ENCODE peak calls at places on chromosome 16, in six cellular contexts. One of them, this sample, is unnamed.
A peak's percentile ranks its signal among the peaks of the same experiment; 100 is the strongest.

GRCh38 chr16:63422633-63423032 is 1386.4 kb upstream of the CDH8 start:
- DNase-seq in T-helper 17 cell: no peak
- DNase-seq in naive thymus-derived CD8-positive, alpha-beta T cell: no peak
- DNase-seq in activated T-cell treated with anti-CD3 and anti-CD28 coated beads, Interleukin-2, amount 50 U/mL, for 72 hours: no peak
- DNase-seq in substantia nigra: no peak
- DNase-seq in left ventricle myocardium inferior: no peak
- DNase-seq in this sample: no peak

GRCh38 chr16:6193718-6194117 is 1096.1 kb upstream of the EEF2KMT start:
- DNase-seq in T-helper 17 cell: no peak
- DNase-seq in naive thymus-derived CD8-positive, alpha-beta T cell: no peak
- DNase-seq in activated T-cell treated with anti-CD3 and anti-CD28 coated beads, Interleukin-2, amount 50 U/mL, for 72 hours: no peak
- DNase-seq in substantia nigra: no peak
- DNase-seq in left ventricle myocardium inferior: no peak
- DNase-seq in this sample: peak; percentile 1

GRCh38 chr16:4203748-4204147 is 38.1 kb downstream of the SRL start:
- DNase-seq in T-helper 17 cell: no peak
- DNase-seq in naive thymus-derived CD8-positive, alpha-beta T cell: no peak
- DNase-seq in activated T-cell treated with anti-CD3 and anti-CD28 coated beads, Interleukin-2, amount 50 U/mL, for 72 hours: no peak
- DNase-seq in substantia nigra: no peak
- DNase-seq in left ventricle myocardium inferior: no peak
- DNase-seq in this sample: no peak

GRCh38 chr16:70476272-70477020 is 22.1 kb downstream of the FCSK start:
- DNase-seq in T-helper 17 cell: no peak
- DNase-seq in naive thymus-derived CD8-positive, alpha-beta T cell: no peak
- DNase-seq in activated T-cell treated with anti-CD3 and anti-CD28 coated beads, Interleukin-2, amount 50 U/mL, for 72 hours: peak; percentile 67
- DNase-seq in substantia nigra: no peak
- DNase-seq in left ventricle myocardium inferior: no peak
- DNase-seq in this sample: peak; percentile 65

GRCh38 chr16:78240459-78241222 is 141.2 kb downstream of the WWOX start:
- DNase-seq in T-helper 17 cell: no peak
- DNase-seq in naive thymus-derived CD8-positive, alpha-beta T cell: no peak
- DNase-seq in activated T-cell treated with anti-CD3 and anti-CD28 coated beads, Interleukin-2, amount 50 U/mL, for 72 hours: no peak
- DNase-seq in substantia nigra: no peak
- DNase-seq in left ventricle myocardium inferior: no peak
- DNase-seq in this sample: no peak

GRCh38 chr16:15057755-15058417 is 2.0 kb upstream of the NTAN1 start:
- DNase-seq in T-helper 17 cell: no peak
- DNase-seq in naive thymus-derived CD8-positive, alpha-beta T cell: no peak
- DNase-seq in activated T-cell treated with anti-CD3 and anti-CD28 coated beads, Interleukin-2, amount 50 U/mL, for 72 hours: no peak
- DNase-seq in substantia nigra: no peak
- DNase-seq in left ventricle myocardium inferior: no peak
- DNase-seq in this sample: no peak

GRCh38 chr16:180101-180920 is at the start of gene HBQ1:
- DNase-seq in T-helper 17 cell: no peak
- DNase-seq in naive thymus-derived CD8-positive, alpha-beta T cell: peak; percentile 65
- DNase-seq in activated T-cell treated with anti-CD3 and anti-CD28 coated beads, Interleukin-2, amount 50 U/mL, for 72 hours: peak; percentile 47
- DNase-seq in substantia nigra: no peak
- DNase-seq in left ventricle myocardium inferior: peak; percentile 17
- DNase-seq in this sample: peak; percentile 25

GRCh38 chr16:1651509-1652342 is 26.4 kb upstream of the JPT2 start:
- DNase-seq in T-helper 17 cell: no peak
- DNase-seq in naive thymus-derived CD8-positive, alpha-beta T cell: no peak
- DNase-seq in activated T-cell treated with anti-CD3 and anti-CD28 coated beads, Interleukin-2, amount 50 U/mL, for 72 hours: no peak
- DNase-seq in substantia nigra: no peak
- DNase-seq in left ventricle myocardium inferior: no peak
- DNase-seq in this sample: peak; percentile 8

GRCh38 chr16:85913141-85913601 is 14.2 kb downstream of the IRF8 start:
- DNase-seq in T-helper 17 cell: no peak
- DNase-seq in naive thymus-derived CD8-positive, alpha-beta T cell: no peak
- DNase-seq in activated T-cell treated with anti-CD3 and anti-CD28 coated beads, Interleukin-2, amount 50 U/mL, for 72 hours: no peak
- DNase-seq in substantia nigra: no peak
- DNase-seq in left ventricle myocardium inferior: no peak
- DNase-seq in this sample: no peak

GRCh38 chr16:11964761-11965539 is at the start of gene TNFRSF17:
- DNase-seq in T-helper 17 cell: no peak
- DNase-seq in naive thymus-derived CD8-positive, alpha-beta T cell: no peak
- DNase-seq in activated T-cell treated with anti-CD3 and anti-CD28 coated beads, Interleukin-2, amount 50 U/mL, for 72 hours: no peak
- DNase-seq in substantia nigra: no peak
- DNase-seq in left ventricle myocardium inferior: no peak
- DNase-seq in this sample: no peak

GRCh38 chr16:80739523-80739922 is 64.9 kb downstream of the CDYL2 start:
- DNase-seq in T-helper 17 cell: no peak
- DNase-seq in naive thymus-derived CD8-positive, alpha-beta T cell: no peak
- DNase-seq in activated T-cell treated with anti-CD3 and anti-CD28 coated beads, Interleukin-2, amount 50 U/mL, for 72 hours: peak; percentile 30
- DNase-seq in substantia nigra: no peak
- DNase-seq in left ventricle myocardium inferior: no peak
- DNase-seq in this sample: no peak

GRCh38 chr16:71626018-71626857 is at the start of gene MARVELD3:
- DNase-seq in T-helper 17 cell: no peak
- DNase-seq in naive thymus-derived CD8-positive, alpha-beta T cell: peak; percentile 23
- DNase-seq in activated T-cell treated with anti-CD3 and anti-CD28 coated beads, Interleukin-2, amount 50 U/mL, for 72 hours: peak; percentile 27
- DNase-seq in substantia nigra: no peak
- DNase-seq in left ventricle myocardium inferior: no peak
- DNase-seq in this sample: no peak

GRCh38 chr16:15507299-15507958 is 73.0 kb downstream of the BMERB1 start:
- DNase-seq in T-helper 17 cell: no peak
- DNase-seq in naive thymus-derived CD8-positive, alpha-beta T cell: no peak
- DNase-seq in activated T-cell treated with anti-CD3 and anti-CD28 coated beads, Interleukin-2, amount 50 U/mL, for 72 hours: no peak
- DNase-seq in substantia nigra: no peak
- DNase-seq in left ventricle myocardium inferior: no peak
- DNase-seq in this sample: peak; percentile 66

GRCh38 chr16:80319181-80319580 is 221.6 kb upstream of the DYNLRB2 start:
- DNase-seq in T-helper 17 cell: no peak
- DNase-seq in naive thymus-derived CD8-positive, alpha-beta T cell: no peak
- DNase-seq in activated T-cell treated with anti-CD3 and anti-CD28 coated beads, Interleukin-2, amount 50 U/mL, for 72 hours: no peak
- DNase-seq in substantia nigra: no peak
- DNase-seq in left ventricle myocardium inferior: no peak
- DNase-seq in this sample: no peak

GRCh38 chr16:22307838-22308237 is 10.6 kb downstream of the POLR3E start:
- DNase-seq in T-helper 17 cell: no peak
- DNase-seq in naive thymus-derived CD8-positive, alpha-beta T cell: no peak
- DNase-seq in activated T-cell treated with anti-CD3 and anti-CD28 coated beads, Interleukin-2, amount 50 U/mL, for 72 hours: no peak
- DNase-seq in substantia nigra: no peak
- DNase-seq in left ventricle myocardium inferior: no peak
- DNase-seq in this sample: no peak

GRCh38 chr16:58337090-58337444 is 42.2 kb upstream of the PRSS54 start:
- DNase-seq in T-helper 17 cell: no peak
- DNase-seq in naive thymus-derived CD8-positive, alpha-beta T cell: no peak
- DNase-seq in activated T-cell treated with anti-CD3 and anti-CD28 coated beads, Interleukin-2, amount 50 U/mL, for 72 hours: no peak
- DNase-seq in substantia nigra: no peak
- DNase-seq in left ventricle myocardium inferior: no peak
- DNase-seq in this sample: no peak

GRCh38 chr16:84308120-84308519 is 13.4 kb downstream of the WFDC1 start:
- DNase-seq in T-helper 17 cell: no peak
- DNase-seq in naive thymus-derived CD8-positive, alpha-beta T cell: no peak
- DNase-seq in activated T-cell treated with anti-CD3 and anti-CD28 coated beads, Interleukin-2, amount 50 U/mL, for 72 hours: peak; percentile 12
- DNase-seq in substantia nigra: no peak
- DNase-seq in left ventricle myocardium inferior: peak; percentile 41
- DNase-seq in this sample: peak; percentile 51

GRCh38 chr16:25464058-25464457 is 206.4 kb upstream of the ZKSCAN2 start:
- DNase-seq in T-helper 17 cell: no peak
- DNase-seq in naive thymus-derived CD8-positive, alpha-beta T cell: no peak
- DNase-seq in activated T-cell treated with anti-CD3 and anti-CD28 coated beads, Interleukin-2, amount 50 U/mL, for 72 hours: no peak
- DNase-seq in substantia nigra: no peak
- DNase-seq in left ventricle myocardium inferior: no peak
- DNase-seq in this sample: no peak

GRCh38 chr16:57102888-57103879 is 10.8 kb downstream of the CPNE2 start:
- DNase-seq in T-helper 17 cell: no peak
- DNase-seq in naive thymus-derived CD8-positive, alpha-beta T cell: no peak
- DNase-seq in activated T-cell treated with anti-CD3 and anti-CD28 coated beads, Interleukin-2, amount 50 U/mL, for 72 hours: no peak
- DNase-seq in substantia nigra: no peak
- DNase-seq in left ventricle myocardium inferior: no peak
- DNase-seq in this sample: no peak

GRCh38 chr16:30018731-30019158 is 4.3 kb upstream of the C16orf92 start:
- DNase-seq in T-helper 17 cell: no peak
- DNase-seq in naive thymus-derived CD8-positive, alpha-beta T cell: no peak
- DNase-seq in activated T-cell treated with anti-CD3 and anti-CD28 coated beads, Interleukin-2, amount 50 U/mL, for 72 hours: no peak
- DNase-seq in substantia nigra: no peak
- DNase-seq in left ventricle myocardium inferior: no peak
- DNase-seq in this sample: no peak

GRCh38 chr16:11435576-11435975 is 90.3 kb downstream of the RMI2 start:
- DNase-seq in T-helper 17 cell: no peak
- DNase-seq in naive thymus-derived CD8-positive, alpha-beta T cell: no peak
- DNase-seq in activated T-cell treated with anti-CD3 and anti-CD28 coated beads, Interleukin-2, amount 50 U/mL, for 72 hours: no peak
- DNase-seq in substantia nigra: no peak
- DNase-seq in left ventricle myocardium inferior: no peak
- DNase-seq in this sample: no peak

GRCh38 chr16:69199382-69199781 is 12.4 kb downstream of the SNTB2 start:
- DNase-seq in T-helper 17 cell: no peak
- DNase-seq in naive thymus-derived CD8-positive, alpha-beta T cell: no peak
- DNase-seq in activated T-cell treated with anti-CD3 and anti-CD28 coated beads, Interleukin-2, amount 50 U/mL, for 72 hours: no peak
- DNase-seq in substantia nigra: no peak
- DNase-seq in left ventricle myocardium inferior: no peak
- DNase-seq in this sample: peak; percentile 68

GRCh38 chr16:48076455-48077012 is 79.3 kb downstream of the ABCC12 start:
- DNase-seq in T-helper 17 cell: no peak
- DNase-seq in naive thymus-derived CD8-positive, alpha-beta T cell: no peak
- DNase-seq in activated T-cell treated with anti-CD3 and anti-CD28 coated beads, Interleukin-2, amount 50 U/mL, for 72 hours: no peak
- DNase-seq in substantia nigra: no peak
- DNase-seq in left ventricle myocardium inferior: no peak
- DNase-seq in this sample: peak; percentile 25

GRCh38 chr16:17290237-17290636 is 180.5 kb downstream of the XYLT1 start:
- DNase-seq in T-helper 17 cell: no peak
- DNase-seq in naive thymus-derived CD8-positive, alpha-beta T cell: no peak
- DNase-seq in activated T-cell treated with anti-CD3 and anti-CD28 coated beads, Interleukin-2, amount 50 U/mL, for 72 hours: no peak
- DNase-seq in substantia nigra: no peak
- DNase-seq in left ventricle myocardium inferior: no peak
- DNase-seq in this sample: no peak

GRCh38 chr16:57382535-57383275 is 10.4 kb downstream of the CX3CL1 start:
- DNase-seq in T-helper 17 cell: no peak
- DNase-seq in naive thymus-derived CD8-positive, alpha-beta T cell: no peak
- DNase-seq in activated T-cell treated with anti-CD3 and anti-CD28 coated beads, Interleukin-2, amount 50 U/mL, for 72 hours: no peak
- DNase-seq in substantia nigra: no peak
- DNase-seq in left ventricle myocardium inferior: no peak
- DNase-seq in this sample: no peak

GRCh38 chr16:27721548-27722265 is 171.8 kb downstream of the KATNIP start:
- DNase-seq in T-helper 17 cell: no peak
- DNase-seq in naive thymus-derived CD8-positive, alpha-beta T cell: no peak
- DNase-seq in activated T-cell treated with anti-CD3 and anti-CD28 coated beads, Interleukin-2, amount 50 U/mL, for 72 hours: no peak
- DNase-seq in substantia nigra: no peak
- DNase-seq in left ventricle myocardium inferior: peak; percentile 77
- DNase-seq in this sample: peak; percentile 97

GRCh38 chr16:85800321-85800669 is 800 bp downstream of the COX4I1 start:
- DNase-seq in T-helper 17 cell: no peak
- DNase-seq in naive thymus-derived CD8-positive, alpha-beta T cell: no peak
- DNase-seq in activated T-cell treated with anti-CD3 and anti-CD28 coated beads, Interleukin-2, amount 50 U/mL, for 72 hours: no peak
- DNase-seq in substantia nigra: no peak
- DNase-seq in left ventricle myocardium inferior: no peak
- DNase-seq in this sample: peak; percentile 6

GRCh38 chr16:49556252-49557069 is 182.9 kb downstream of the C16orf78 start:
- DNase-seq in T-helper 17 cell: no peak
- DNase-seq in naive thymus-derived CD8-positive, alpha-beta T cell: no peak
- DNase-seq in activated T-cell treated with anti-CD3 and anti-CD28 coated beads, Interleukin-2, amount 50 U/mL, for 72 hours: no peak
- DNase-seq in substantia nigra: no peak
- DNase-seq in left ventricle myocardium inferior: no peak
- DNase-seq in this sample: peak; percentile 63

This sample was measured in fibroblast of pulmonary artery.